ENCODE peak calls at places on chromosomes 3 and 15, in five cellular contexts. L is IMR-90, U is OCI-LY7, K is cardiac muscle cell, M is GM23338. G is an unnamed sample.

GRCh38 chr15:71709808-71710418 is 100.4 kb upstream of the NR2E3 start:
- DNase-seq in L (no peak), U (no peak), K (no peak), M (no peak), G (no peak)

GRCh38 chr15:68580026-68580882 is 1.5 kb downstream of the CORO2B start:
- DNase-seq in L (no peak), U (peak; percentile 55), K (no peak), M (no peak), G (no peak)

GRCh38 chr3:48716508-48716981 is 476 bp downstream of the IP6K2 start:
- DNase-seq in L (no peak), U (peak; percentile 49), K (no peak), M (peak; percentile 63), G (no peak)

GRCh38 chr15:35545316-35545824 is 595 bp downstream of the DPH6 start:
- DNase-seq in L (peak; percentile 60), U (peak; percentile 50), K (peak; percentile 78), M (peak; percentile 50), G (peak; percentile 78)

GRCh38 chr15:41780266-41780665 is 6.0 kb downstream of the MAPKBP1 start:
- DNase-seq in L (peak; percentile 80), U (no peak), K (no peak), M (no peak), G (no peak)

GRCh38 chr15:72722071-72722696 is 36.2 kb downstream of the BBS4 start:
- DNase-seq in L (peak; percentile 80), U (peak; percentile 69), K (peak; percentile 85), M (peak; percentile 94), G (peak; percentile 71)

GRCh38 chr3:134743006-134743405 is 52.1 kb upstream of the EPHB1 start:
- DNase-seq in L (no peak), U (no peak), K (no peak), M (no peak), G (no peak)

GRCh38 chr3:168205451-168205850 is 109.7 kb upstream of the GOLIM4 start:
- DNase-seq in L (no peak), U (peak; percentile 50), K (no peak), M (no peak), G (no peak)

GRCh38 chr15:29613951-29614382 is 208.3 kb downstream of the TJP1 start:
- DNase-seq in L (no peak), U (no peak), K (no peak), M (peak; percentile 73), G (no peak)

GRCh38 chr3:12759693-12760565 is 870 bp upstream of the TMEM40 start:
- DNase-seq in L (no peak), U (no peak), K (no peak), M (no peak), G (no peak)
- H3K27ac ChIP-seq in L (no peak overlapping the region), U (no peak overlapping the region), K (peak overlapping the region; percentile 49), M (no peak overlapping the region), G (no peak overlapping the region)

GRCh38 chr3:191342391-191342790 is 12.1 kb upstream of the UTS2B start:
- DNase-seq in L (no peak), U (no peak), K (no peak), M (no peak), G (no peak)

GRCh38 chr3:191338177-191338488 is 7.8 kb upstream of the UTS2B start:
- DNase-seq in L (no peak), U (no peak), K (no peak), M (no peak), G (no peak)

GRCh38 chr3:191340976-191341375 is 10.7 kb upstream of the UTS2B start:
- DNase-seq in L (no peak), U (no peak), K (no peak), M (no peak), G (no peak)

GRCh38 chr3:191336833-191337232 is 6.5 kb upstream of the UTS2B start:
- DNase-seq in L (no peak), U (no peak), K (no peak), M (no peak), G (no peak)

DNA sequence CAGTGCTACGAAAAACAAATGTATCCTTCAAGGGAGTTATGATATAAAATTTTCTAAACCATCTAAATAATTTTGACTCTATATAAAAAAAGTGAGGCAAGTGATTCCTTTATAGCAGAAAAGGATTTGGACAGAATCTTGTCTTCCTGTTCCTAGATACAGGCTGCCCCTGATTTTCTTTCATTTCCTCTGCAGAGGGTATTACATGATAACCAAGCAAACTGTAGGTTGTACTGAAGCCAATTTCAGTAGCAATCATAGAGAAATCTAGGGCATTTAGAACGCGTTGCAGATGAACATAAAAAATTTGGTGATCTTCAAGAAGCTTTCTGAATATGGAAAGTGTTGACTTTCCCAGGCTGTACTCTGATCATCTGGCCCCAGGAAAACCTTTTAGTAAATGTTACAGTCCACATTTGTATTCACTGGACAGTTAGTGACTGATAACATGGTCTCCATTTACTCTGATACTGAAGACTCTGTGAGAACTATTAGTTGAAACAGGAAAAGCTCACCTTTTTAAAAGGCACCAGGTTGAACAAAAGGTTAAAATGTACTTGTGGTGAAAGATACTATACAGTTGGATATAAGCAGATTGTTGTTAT is 9.1 kb upstream of the UTS2B start:
- DNase-seq in L (no peak), U (no peak), K (no peak), M (no peak), G (no peak)
- H3K4me1 ChIP-seq in L (peaks cover 12% of the 10 kb centered on the region), U (peaks cover 26% of the 10 kb centered on the region), K (peaks cover 21% of the 10 kb centered on the region), M (peaks cover 9% of the 10 kb centered on the region), G (no peaks in the 10 kb centered on the region)

DNA sequence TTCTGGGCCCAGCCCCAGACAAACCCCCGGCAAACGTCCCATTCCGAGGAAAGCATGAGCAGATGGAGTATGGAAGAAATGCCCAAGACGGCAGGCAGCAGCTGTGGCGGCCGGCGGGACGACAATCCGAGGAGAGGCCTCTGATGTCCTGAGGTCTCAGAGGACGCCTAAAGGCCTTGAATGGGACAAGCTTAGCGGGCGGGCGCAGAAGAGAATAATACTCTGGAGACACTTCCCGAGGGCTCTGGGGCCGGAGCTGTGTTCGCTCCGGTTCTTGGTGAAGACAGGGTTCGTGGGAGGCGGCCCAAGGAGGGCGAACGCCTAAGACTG is 454 bp upstream of the OGG1 start:
- DNase-seq in L (no peak), U (no peak), K (no peak), M (no peak), G (no peak)
- H3K36me3 ChIP-seq in L (peaks cover 40% of the 10 kb centered on the region), U (peaks cover 82% of the 10 kb centered on the region), K (peaks cover 31% of the 10 kb centered on the region), M (peaks cover 21% of the 10 kb centered on the region), G (peaks cover 36% of the 10 kb centered on the region)

GRCh38 chr3:66133853-66134445 is 86.9 kb upstream of the SLC25A26 start:
- DNase-seq in L (no peak), U (no peak), K (no peak), M (no peak), G (no peak)

GRCh38 chr3:66128623-66129022 is 89.9 kb upstream of the MAGI1 start:
- DNase-seq in L (no peak), U (no peak), K (no peak), M (peak; percentile 63), G (no peak)

GRCh38 chr3:66138336-66139234 is 82.2 kb upstream of the SLC25A26 start:
- DNase-seq in L (peak; percentile 68), U (peak; percentile 14), K (peak; percentile 81), M (peak; percentile 90), G (no peak)

GRCh38 chr3:66136597-66136996 is 84.2 kb upstream of the SLC25A26 start:
- DNase-seq in L (peak; percentile 52), U (no peak), K (no peak), M (peak; percentile 48), G (no peak)

GRCh38 chr3:66133050-66133757 is 87.6 kb upstream of the SLC25A26 start:
- DNase-seq in L (peak; percentile 91), U (no peak), K (no peak), M (no peak), G (no peak)
- H3K27ac ChIP-seq in L (no peak overlapping the region), U (no peak overlapping the region), K (no peak overlapping the region), M (no peak overlapping the region), G (no peak overlapping the region)

DNA sequence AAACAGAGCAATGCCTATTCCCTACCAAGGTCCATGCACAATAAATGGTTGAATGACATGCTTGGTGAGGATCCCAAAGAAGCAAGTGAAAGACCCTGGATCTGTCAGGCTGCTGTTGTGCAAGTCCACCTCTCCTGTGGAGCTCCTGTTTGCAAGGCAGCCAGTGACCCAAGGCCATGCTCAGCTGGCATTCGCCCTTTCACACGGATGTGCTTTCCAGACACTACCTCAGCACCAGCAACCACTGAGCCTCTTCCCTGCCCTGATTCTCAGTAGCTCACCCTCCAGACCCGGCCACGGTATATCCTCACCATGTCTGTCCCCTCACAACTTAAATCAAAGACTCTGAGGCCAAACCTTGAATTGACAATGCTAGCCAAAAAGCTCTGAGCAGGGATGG is 23.3 kb downstream of the WWTR1 start:
- DNase-seq in L (no peak), U (no peak), K (no peak), M (no peak), G (no peak)
- H3K4me1 ChIP-seq in L (peaks cover 12% of the 10 kb centered on the region), U (no peaks in the 10 kb centered on the region), K (peaks cover 17% of the 10 kb centered on the region), M (peaks cover 27% of the 10 kb centered on the region), G (peaks cover 40% of the 10 kb centered on the region)

GRCh38 chr15:63970723-63971426 is 75.4 kb downstream of the DAPK2 start:
- DNase-seq in L (no peak), U (no peak), K (no peak), M (no peak), G (no peak)
- H3K36me3 ChIP-seq in L (no peaks in the 10 kb centered on the region), U (no peaks in the 10 kb centered on the region), K (no peaks in the 10 kb centered on the region), M (no peaks in the 10 kb centered on the region), G (no peaks in the 10 kb centered on the region)

GRCh38 chr3:47134311-47134710 is 29.6 kb downstream of the SETD2 start:
- DNase-seq in L (no peak), U (no peak), K (no peak), M (no peak), G (no peak)
- H3K27ac ChIP-seq in L (no peak overlapping the region), U (no peak overlapping the region), K (peak overlapping the region; percentile 67), M (peak overlapping the region; percentile 37), G (no peak overlapping the region)

DNA sequence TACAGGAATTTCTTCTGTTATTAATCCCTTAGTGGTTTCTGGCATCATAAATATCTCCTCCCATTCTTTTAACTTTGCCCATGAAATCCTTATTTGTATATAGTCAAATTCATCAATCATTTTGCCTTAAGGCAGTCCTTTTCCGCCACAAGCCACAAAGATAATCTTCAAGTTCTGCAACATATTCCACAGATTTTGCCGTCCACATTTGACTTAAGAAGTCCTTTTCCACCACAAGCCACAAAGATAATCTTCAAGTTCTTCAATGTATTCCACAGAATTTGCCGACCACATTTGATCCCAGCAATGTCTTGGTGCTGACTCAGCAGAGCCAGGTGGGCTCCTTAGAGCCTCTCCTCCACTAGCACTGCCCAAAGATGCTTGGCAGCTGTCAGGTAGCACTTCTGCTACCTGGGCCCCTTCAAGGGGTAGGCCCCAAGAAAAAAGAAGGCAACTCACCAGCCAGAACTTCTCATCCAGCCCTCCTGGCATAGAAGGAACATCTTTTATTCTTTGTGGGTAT is 35.0 kb downstream of the SEC22C start:
- DNase-seq in L (no peak), U (no peak), K (no peak), M (no peak), G (no peak)
- H3K4me1 ChIP-seq in L (no peaks in the 10 kb centered on the region), U (no peaks in the 10 kb centered on the region), K (peaks cover 15% of the 10 kb centered on the region), M (no peaks in the 10 kb centered on the region), G (peaks cover 17% of the 10 kb centered on the region)

GRCh38 chr15:45674646-45675045 is 39.8 kb downstream of the SQOR start:
- DNase-seq in L (no peak), U (no peak), K (no peak), M (no peak), G (no peak)
- H3K36me3 ChIP-seq in L (peaks cover 14% of the 10 kb centered on the region), U (no peaks in the 10 kb centered on the region), K (no peaks in the 10 kb centered on the region), M (no peaks in the 10 kb centered on the region), G (peaks cover 79% of the 10 kb centered on the region)

DNA sequence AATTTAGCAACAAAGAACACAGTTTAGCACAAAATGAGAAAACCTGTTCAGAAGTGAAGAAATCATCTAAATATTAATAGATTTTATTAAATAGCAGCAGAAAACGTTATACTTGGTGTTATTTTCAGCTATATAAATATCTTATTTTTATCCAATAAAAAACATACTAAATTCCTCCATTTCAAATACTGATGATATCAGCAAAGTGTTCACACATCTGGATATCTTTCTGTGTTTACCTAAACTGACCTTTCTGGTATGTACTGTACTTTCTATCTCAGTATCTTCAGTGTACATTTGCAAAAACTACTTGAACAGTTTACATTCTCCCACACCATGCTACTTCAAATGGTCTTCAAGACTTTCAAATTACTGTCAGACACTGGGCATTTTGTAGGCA is 179.9 kb downstream of the ZBTB20 start:
- DNase-seq in L (peak; percentile 6), U (no peak), K (no peak), M (no peak), G (no peak)
- H3K27ac ChIP-seq in L (no peak overlapping the region), U (no peak overlapping the region), K (no peak overlapping the region), M (no peak overlapping the region), G (no peak overlapping the region)

G was measured in ascending aorta.